ENCODE peak calls at places on chromosomes 4 and X, in six cellular contexts. One of them, this sample, is unnamed.

GRCh38 chrX:54786972-54787371 is 11.1 kb downstream of the ITIH6 start:
- DNase-seq in K562: no peak
- DNase-seq in AG08396: no peak
- DNase-seq in IMR-90: no peak
- DNase-seq in NCI-H510A: no peak
- DNase-seq in substantia nigra: no peak
- DNase-seq in this sample: peak; percentile 20

GRCh38 chrX:30799327-30799726 is 89.7 kb downstream of the TAB3 start:
- DNase-seq in K562: no peak
- DNase-seq in AG08396: no peak
- DNase-seq in IMR-90: no peak
- DNase-seq in NCI-H510A: no peak
- DNase-seq in substantia nigra: no peak
- DNase-seq in this sample: no peak

GRCh38 chr4:164892018-164892417 is 15.0 kb downstream of the APELA start:
- DNase-seq in K562: no peak
- DNase-seq in AG08396: no peak
- DNase-seq in IMR-90: no peak
- DNase-seq in NCI-H510A: no peak
- DNase-seq in substantia nigra: no peak
- DNase-seq in this sample: no peak

GRCh38 chr4:150004481-150004880 is 73.8 kb upstream of the DCLK2 start:
- DNase-seq in K562: no peak
- DNase-seq in AG08396: peak; percentile 20
- DNase-seq in IMR-90: peak; percentile 58
- DNase-seq in NCI-H510A: no peak
- DNase-seq in substantia nigra: no peak
- DNase-seq in this sample: no peak

GRCh38 chr4:2276581-2277325 is 14.8 kb upstream of the MXD4 start:
- DNase-seq in K562: no peak
- DNase-seq in AG08396: no peak
- DNase-seq in IMR-90: no peak
- DNase-seq in NCI-H510A: no peak
- DNase-seq in substantia nigra: peak; percentile 79
- DNase-seq in this sample: no peak

GRCh38 chrX:18294893-18295292 is 59.6 kb downstream of the SCML2 start:
- DNase-seq in K562: no peak
- DNase-seq in AG08396: no peak
- DNase-seq in IMR-90: no peak
- DNase-seq in NCI-H510A: no peak
- DNase-seq in substantia nigra: no peak
- DNase-seq in this sample: no peak

GRCh38 chrX:46573896-46574336 is 351 bp downstream of the CHST7 start:
- DNase-seq in K562: no peak
- DNase-seq in AG08396: peak; percentile 53
- DNase-seq in IMR-90: peak; percentile 48
- DNase-seq in NCI-H510A: peak; percentile 27
- DNase-seq in substantia nigra: no peak
- DNase-seq in this sample: peak; percentile 53

GRCh38 chrX:2879670-2880069 is 49.5 kb downstream of the ARSD start:
- DNase-seq in K562: no peak
- DNase-seq in AG08396: no peak
- DNase-seq in IMR-90: no peak
- DNase-seq in NCI-H510A: no peak
- DNase-seq in substantia nigra: no peak
- DNase-seq in this sample: no peak

GRCh38 chr4:75705198-75705712 is 19.1 kb upstream of the USO1 start:
- DNase-seq in K562: no peak
- DNase-seq in AG08396: no peak
- DNase-seq in IMR-90: no peak
- DNase-seq in NCI-H510A: no peak
- DNase-seq in substantia nigra: no peak
- DNase-seq in this sample: no peak

GRCh38 chr4:86970447-86971354 is 35.9 kb downstream of the AFF1 start:
- DNase-seq in K562: no peak
- DNase-seq in AG08396: no peak
- DNase-seq in IMR-90: no peak
- DNase-seq in NCI-H510A: peak; percentile 30
- DNase-seq in substantia nigra: no peak
- DNase-seq in this sample: no peak

GRCh38 chr4:19729873-19730735 is 521.6 kb upstream of the SLIT2 start:
- DNase-seq in K562: no peak
- DNase-seq in AG08396: no peak
- DNase-seq in IMR-90: peak; percentile 43
- DNase-seq in NCI-H510A: no peak
- DNase-seq in substantia nigra: no peak
- DNase-seq in this sample: no peak

This sample was measured in HuH-7.